ENCODE peak calls at places on chromosomes 4 and X, in six cellular contexts. One of them, this sample, is unnamed.
A peak's percentile ranks its signal among the peaks of the same experiment; 100 is the strongest.

GRCh38 chrX:110167952-110168451 is 149.9 kb downstream of the AMMECR1 start:
- DNase-seq in upper lobe of left lung: no peak
- DNase-seq in kidney: no peak
- DNase-seq in uterus: no peak
- DNase-seq in SJSA1: no peak
- DNase-seq in SK-N-SH: peak; percentile 43
- DNase-seq in this sample: peak; percentile 64

GRCh38 chr4:137610960-137611359 is 78.7 kb upstream of the PCDH18 start:
- DNase-seq in upper lobe of left lung: no peak
- DNase-seq in kidney: no peak
- DNase-seq in uterus: no peak
- DNase-seq in SJSA1: no peak
- DNase-seq in SK-N-SH: no peak
- DNase-seq in this sample: no peak

GRCh38 chr4:111066887-111067286 is 444.0 kb upstream of the PITX2 start:
- DNase-seq in upper lobe of left lung: no peak
- DNase-seq in kidney: no peak
- DNase-seq in uterus: no peak
- DNase-seq in SJSA1: no peak
- DNase-seq in SK-N-SH: no peak
- DNase-seq in this sample: no peak

GRCh38 chrX:39470588-39471155 is 627.1 kb downstream of the BCOR start:
- DNase-seq in upper lobe of left lung: no peak
- DNase-seq in kidney: no peak
- DNase-seq in uterus: peak; percentile 88
- DNase-seq in SJSA1: no peak
- DNase-seq in SK-N-SH: no peak
- DNase-seq in this sample: no peak

GRCh38 chr4:99144070-99144469 is at the start of gene ADH4:
- DNase-seq in upper lobe of left lung: no peak
- DNase-seq in kidney: no peak
- DNase-seq in uterus: peak; percentile 20
- DNase-seq in SJSA1: no peak
- DNase-seq in SK-N-SH: no peak
- DNase-seq in this sample: no peak

GRCh38 chr4:1712216-1713002 is at the start of gene SLBP:
- DNase-seq in upper lobe of left lung: peak; percentile 98
- DNase-seq in kidney: peak; percentile 99
- DNase-seq in uterus: peak; percentile 94
- DNase-seq in SJSA1: peak; percentile 92
- DNase-seq in SK-N-SH: peak; percentile 97
- DNase-seq in this sample: peak; percentile 99

GRCh38 chr4:15906024-15906443 is 32.5 kb downstream of the FGFBP1 start:
- DNase-seq in upper lobe of left lung: peak; percentile 89
- DNase-seq in kidney: peak; percentile 91
- DNase-seq in uterus: no peak
- DNase-seq in SJSA1: no peak
- DNase-seq in SK-N-SH: no peak
- DNase-seq in this sample: peak; percentile 91

GRCh38 chrX:46762963-46763362 is 4.0 kb upstream of the SLC9A7 start:
- DNase-seq in upper lobe of left lung: no peak
- DNase-seq in kidney: no peak
- DNase-seq in uterus: no peak
- DNase-seq in SJSA1: no peak
- DNase-seq in SK-N-SH: no peak
- DNase-seq in this sample: no peak

GRCh38 chr4:88630756-88631155 is 38.5 kb downstream of the HERC3 start:
- DNase-seq in upper lobe of left lung: no peak
- DNase-seq in kidney: no peak
- DNase-seq in uterus: no peak
- DNase-seq in SJSA1: no peak
- DNase-seq in SK-N-SH: no peak
- DNase-seq in this sample: no peak

GRCh38 chr4:38290360-38290759 is 330.2 kb downstream of the PTTG2 start:
- DNase-seq in upper lobe of left lung: no peak
- DNase-seq in kidney: no peak
- DNase-seq in uterus: no peak
- DNase-seq in SJSA1: peak; percentile 16
- DNase-seq in SK-N-SH: no peak
- DNase-seq in this sample: no peak

GRCh38 chrX:10327651-10328050 is 170.9 kb downstream of the CLCN4 start:
- DNase-seq in upper lobe of left lung: no peak
- DNase-seq in kidney: no peak
- DNase-seq in uterus: no peak
- DNase-seq in SJSA1: no peak
- DNase-seq in SK-N-SH: no peak
- DNase-seq in this sample: no peak

GRCh38 chr4:93448691-93449293 is 379.8 kb upstream of the ATOH1 start:
- DNase-seq in upper lobe of left lung: no peak
- DNase-seq in kidney: no peak
- DNase-seq in uterus: no peak
- DNase-seq in SJSA1: no peak
- DNase-seq in SK-N-SH: no peak
- DNase-seq in this sample: no peak

GRCh38 chr4:93183589-93183988 is 645.0 kb upstream of the ATOH1 start:
- DNase-seq in upper lobe of left lung: no peak
- DNase-seq in kidney: no peak
- DNase-seq in uterus: no peak
- DNase-seq in SJSA1: no peak
- DNase-seq in SK-N-SH: no peak
- DNase-seq in this sample: no peak

GRCh38 chr4:25827897-25828296 is 34.9 kb downstream of the SEL1L3 start:
- DNase-seq in upper lobe of left lung: no peak
- DNase-seq in kidney: no peak
- DNase-seq in uterus: no peak
- DNase-seq in SJSA1: no peak
- DNase-seq in SK-N-SH: no peak
- DNase-seq in this sample: no peak

GRCh38 chr4:55554453-55555030 is 7.8 kb upstream of the CLOCK start:
- DNase-seq in upper lobe of left lung: no peak
- DNase-seq in kidney: no peak
- DNase-seq in uterus: no peak
- DNase-seq in SJSA1: peak; percentile 28
- DNase-seq in SK-N-SH: peak; percentile 26
- DNase-seq in this sample: no peak

GRCh38 chrX:97399400-97399799 is 515.7 kb downstream of the RPA4 start:
- DNase-seq in upper lobe of left lung: no peak
- DNase-seq in kidney: no peak
- DNase-seq in uterus: no peak
- DNase-seq in SJSA1: no peak
- DNase-seq in SK-N-SH: no peak
- DNase-seq in this sample: no peak

GRCh38 chr4:177986236-177986635 is 544.0 kb upstream of the AGA start:
- DNase-seq in upper lobe of left lung: no peak
- DNase-seq in kidney: no peak
- DNase-seq in uterus: no peak
- DNase-seq in SJSA1: no peak
- DNase-seq in SK-N-SH: no peak
- DNase-seq in this sample: no peak

GRCh38 chrX:153794897-153795816 is 689 bp downstream of the SSR4 start:
- DNase-seq in upper lobe of left lung: no peak
- DNase-seq in kidney: no peak
- DNase-seq in uterus: no peak
- DNase-seq in SJSA1: peak; percentile 4
- DNase-seq in SK-N-SH: no peak
- DNase-seq in this sample: no peak

GRCh38 chrX:101415180-101416130 is 7.4 kb downstream of the HNRNPH2 start:
- DNase-seq in upper lobe of left lung: no peak
- DNase-seq in kidney: no peak
- DNase-seq in uterus: peak; percentile 38
- DNase-seq in SJSA1: peak; percentile 53
- DNase-seq in SK-N-SH: peak; percentile 58
- DNase-seq in this sample: no peak

GRCh38 chrX:114134465-114134864 is 449.4 kb upstream of the HTR2C start:
- DNase-seq in upper lobe of left lung: no peak
- DNase-seq in kidney: no peak
- DNase-seq in uterus: no peak
- DNase-seq in SJSA1: no peak
- DNase-seq in SK-N-SH: no peak
- DNase-seq in this sample: no peak

GRCh38 chr4:8176547-8177399 is 18.2 kb upstream of the ABLIM2 start:
- DNase-seq in upper lobe of left lung: peak; percentile 62
- DNase-seq in kidney: no peak
- DNase-seq in uterus: no peak
- DNase-seq in SJSA1: peak; percentile 41
- DNase-seq in SK-N-SH: peak; percentile 89
- DNase-seq in this sample: peak; percentile 68

GRCh38 chr4:24219171-24219570 is 329.3 kb upstream of the PPARGC1A start:
- DNase-seq in upper lobe of left lung: no peak
- DNase-seq in kidney: no peak
- DNase-seq in uterus: no peak
- DNase-seq in SJSA1: no peak
- DNase-seq in SK-N-SH: no peak
- DNase-seq in this sample: no peak

GRCh38 chr4:98565646-98566403 is 92.6 kb downstream of the TSPAN5 start:
- DNase-seq in upper lobe of left lung: no peak
- DNase-seq in kidney: no peak
- DNase-seq in uterus: no peak
- DNase-seq in SJSA1: no peak
- DNase-seq in SK-N-SH: no peak
- DNase-seq in this sample: no peak

GRCh38 chr4:168167714-168168284 is 75.5 kb downstream of the ANXA10 start:
- DNase-seq in upper lobe of left lung: no peak
- DNase-seq in kidney: no peak
- DNase-seq in uterus: no peak
- DNase-seq in SJSA1: no peak
- DNase-seq in SK-N-SH: no peak
- DNase-seq in this sample: no peak

GRCh38 chr4:55723403-55723802 is 87.3 kb upstream of the NMU start:
- DNase-seq in upper lobe of left lung: no peak
- DNase-seq in kidney: no peak
- DNase-seq in uterus: no peak
- DNase-seq in SJSA1: no peak
- DNase-seq in SK-N-SH: no peak
- DNase-seq in this sample: no peak

GRCh38 chr4:2817701-2818350 is 24.9 kb downstream of the SH3BP2 start:
- DNase-seq in upper lobe of left lung: no peak
- DNase-seq in kidney: peak; percentile 77
- DNase-seq in uterus: no peak
- DNase-seq in SJSA1: no peak
- DNase-seq in SK-N-SH: peak; percentile 95
- DNase-seq in this sample: peak; percentile 83

DNA sequence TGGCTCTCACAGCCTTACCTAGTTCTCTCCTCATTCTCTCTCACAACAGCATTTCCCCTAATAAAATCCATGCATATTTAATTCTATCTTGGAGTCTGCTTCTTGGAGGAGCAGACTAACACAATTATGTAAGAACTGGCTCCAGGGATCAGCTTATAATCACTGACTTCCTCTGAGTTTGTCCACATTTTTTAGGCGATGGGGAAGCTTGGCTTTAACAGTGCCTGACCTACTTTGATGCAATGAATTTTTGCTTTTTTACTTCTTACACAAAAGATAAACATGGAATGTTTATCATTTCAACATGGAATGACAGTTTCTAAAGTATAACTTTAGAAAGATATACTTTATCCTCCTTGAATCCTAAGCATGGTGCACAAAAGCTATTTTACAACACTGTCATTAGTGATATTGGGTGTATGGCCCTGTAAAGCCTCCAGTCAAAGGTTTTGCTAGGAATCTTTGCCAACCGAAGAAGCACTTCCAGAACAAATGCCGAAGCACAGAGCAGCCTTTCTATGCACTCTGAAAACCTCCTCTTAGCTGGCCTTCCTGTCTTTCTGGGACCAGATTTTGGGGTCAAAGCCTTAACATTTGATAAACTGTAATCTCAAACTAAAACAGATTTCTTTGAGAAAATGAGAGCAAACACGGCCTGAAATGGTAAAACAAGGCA is 750 bp downstream of the BDH2 start:
- DNase-seq in upper lobe of left lung: no peak
- DNase-seq in kidney: no peak
- DNase-seq in uterus: no peak
- DNase-seq in SJSA1: no peak
- DNase-seq in SK-N-SH: no peak
- DNase-seq in this sample: no peak
- H3K4me3 ChIP-seq in upper lobe of left lung: peak overlapping the region; percentile 36
- H3K4me3 ChIP-seq in kidney: peak overlapping the region; percentile 87
- H3K4me3 ChIP-seq in uterus: peak overlapping the region; percentile 34
- H3K4me3 ChIP-seq in SJSA1: peak overlapping the region; percentile 35
- H3K4me3 ChIP-seq in SK-N-SH: peak overlapping the region; percentile 62
- H3K4me3 ChIP-seq in this sample: peak overlapping the region; percentile 66

DNA sequence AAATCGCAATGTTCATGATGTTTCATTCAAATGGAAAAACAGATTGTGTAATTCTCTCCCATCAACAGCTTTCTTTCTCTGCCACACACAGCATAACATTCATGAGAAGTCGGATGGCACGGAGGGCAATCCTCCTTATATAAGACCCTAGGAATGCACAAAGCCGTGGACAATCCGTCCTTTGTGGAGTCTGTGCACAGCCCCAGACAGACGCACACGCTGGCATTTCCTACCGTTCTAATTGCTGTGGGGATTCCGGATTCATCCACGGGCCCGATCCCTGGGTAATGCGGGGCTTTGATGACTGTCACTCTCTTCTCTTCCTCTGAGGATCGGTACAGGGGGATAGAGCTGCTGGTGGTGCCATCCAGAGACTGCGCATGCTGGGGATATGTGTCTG is 121.9 kb upstream of the PDLIM3 start:
- DNase-seq in upper lobe of left lung: no peak
- DNase-seq in kidney: no peak
- DNase-seq in uterus: no peak
- DNase-seq in SJSA1: no peak
- DNase-seq in SK-N-SH: no peak
- DNase-seq in this sample: no peak
- H3K27ac ChIP-seq in upper lobe of left lung: no peak overlapping the region
- H3K27ac ChIP-seq in kidney: peak overlapping the region; percentile 7
- H3K27ac ChIP-seq in uterus: peak overlapping the region; percentile 3
- H3K27ac ChIP-seq in SJSA1: peak overlapping the region; percentile 37
- H3K27ac ChIP-seq in SK-N-SH: no peak overlapping the region
- H3K27ac ChIP-seq in this sample: no peak overlapping the region

GRCh38 chr4:40199999-40200880 is 3.4 kb downstream of the RHOH start:
- DNase-seq in upper lobe of left lung: peak; percentile 57
- DNase-seq in kidney: peak; percentile 77
- DNase-seq in uterus: peak; percentile 28
- DNase-seq in SJSA1: no peak
- DNase-seq in SK-N-SH: no peak
- DNase-seq in this sample: no peak
- H3K4me3 ChIP-seq in upper lobe of left lung: no peak overlapping the region
- H3K4me3 ChIP-seq in kidney: no peak overlapping the region
- H3K4me3 ChIP-seq in uterus: no peak overlapping the region
- H3K4me3 ChIP-seq in SJSA1: no peak overlapping the region
- H3K4me3 ChIP-seq in SK-N-SH: no peak overlapping the region
- H3K4me3 ChIP-seq in this sample: peak overlapping the region; percentile 42

GRCh38 chrX:53317365-53318069 is 36.1 kb upstream of the IQSEC2 start:
- DNase-seq in upper lobe of left lung: peak; percentile 70
- DNase-seq in kidney: peak; percentile 81
- DNase-seq in uterus: peak; percentile 61
- DNase-seq in SJSA1: peak; percentile 44
- DNase-seq in SK-N-SH: peak; percentile 87
- DNase-seq in this sample: peak; percentile 72

GRCh38 chrX:53312946-53313745 is 31.8 kb upstream of the IQSEC2 start:
- DNase-seq in upper lobe of left lung: peak; percentile 59
- DNase-seq in kidney: peak; percentile 41
- DNase-seq in uterus: peak; percentile 62
- DNase-seq in SJSA1: peak; percentile 20
- DNase-seq in SK-N-SH: peak; percentile 76
- DNase-seq in this sample: no peak

GRCh38 chrX:53316860-53317237 is 35.5 kb upstream of the IQSEC2 start:
- DNase-seq in upper lobe of left lung: no peak
- DNase-seq in kidney: peak; percentile 52
- DNase-seq in uterus: no peak
- DNase-seq in SJSA1: no peak
- DNase-seq in SK-N-SH: no peak
- DNase-seq in this sample: no peak

GRCh38 chrX:53316121-53316859 is 34.9 kb upstream of the IQSEC2 start:
- DNase-seq in upper lobe of left lung: no peak
- DNase-seq in kidney: peak; percentile 64
- DNase-seq in uterus: no peak
- DNase-seq in SJSA1: no peak
- DNase-seq in SK-N-SH: no peak
- DNase-seq in this sample: no peak

GRCh38 chrX:53313746-53314105 is 32.3 kb upstream of the IQSEC2 start:
- DNase-seq in upper lobe of left lung: no peak
- DNase-seq in kidney: no peak
- DNase-seq in uterus: no peak
- DNase-seq in SJSA1: no peak
- DNase-seq in SK-N-SH: no peak
- DNase-seq in this sample: no peak
- H3K27ac ChIP-seq in upper lobe of left lung: peak overlapping the region; percentile 14
- H3K27ac ChIP-seq in kidney: no peak overlapping the region
- H3K27ac ChIP-seq in uterus: no peak overlapping the region
- H3K27ac ChIP-seq in SJSA1: no peak overlapping the region
- H3K27ac ChIP-seq in SK-N-SH: peak overlapping the region; percentile 57
- H3K27ac ChIP-seq in this sample: no peak overlapping the region

This sample was measured in upper lobe of right lung.